ENCODE peak calls at places on chromosomes 4 and X, in six cellular contexts. U, W, D, N, C and I are unnamed samples. For H3K9me3 and H3K4me1, the result is how much of the 10 kb centered on the place peaks cover.

GRCh38 chrX:28099166-28099565 is 117.9 kb upstream of the DCAF8L1 start:
- DNase-seq in U (no peak), W (no peak), D (no peak), N (no peak), C (no peak), I (no peak)

GRCh38 chr4:73839715-73840114 is 3.2 kb downstream of the CXCL6 start:
- DNase-seq in U (no peak), W (no peak), D (no peak), N (no peak), C (no peak), I (no peak)

GRCh38 chrX:12999422-12999821 is 24.5 kb downstream of the TMSB4X start:
- DNase-seq in U (no peak), W (peak), D (no peak), N (no peak), C (no peak), I (no peak)

GRCh38 chr4:73735231-73735630 is 5.1 kb upstream of the CXCL8 start:
- DNase-seq in U (no peak), W (peak), D (peak), N (no peak), C (no peak), I (no peak)

GRCh38 chrX:41689711-41690110 is 938 bp downstream of the GPR34 start:
- DNase-seq in U (no peak), W (no peak), D (no peak), N (no peak), C (no peak), I (no peak)

GRCh38 chr4:19205853-19206252 is 1045.9 kb upstream of the SLIT2 start:
- DNase-seq in U (no peak), W (no peak), D (no peak), N (no peak), C (no peak), I (no peak)

GRCh38 chrX:45843518-45843917 is 642.8 kb upstream of the DIPK2B start:
- DNase-seq in U (no peak), W (no peak), D (no peak), N (no peak), C (no peak), I (no peak)

GRCh38 chr4:148530114-148530513 is 87.9 kb upstream of the NR3C2 start:
- DNase-seq in U (no peak), W (peak), D (no peak), N (no peak), C (no peak), I (no peak)

GRCh38 chr4:174198396-174199179 is 84.9 kb downstream of the FBXO8 start:
- DNase-seq in U (no peak), W (peak), D (peak), N (no peak), C (no peak), I (peak)

GRCh38 chr4:139633661-139634060 is 32.0 kb upstream of the MGST2 start:
- DNase-seq in U (peak), W (peak), D (peak), N (no peak), C (no peak), I (peak)

GRCh38 chr4:140300271-140300970 is 73.0 kb upstream of the SCOC start:
- DNase-seq in U (no peak), W (peak), D (peak), N (no peak), C (no peak), I (no peak)

GRCh38 chr4:185128272-185129119 is 14.6 kb upstream of the SLC25A4 start:
- DNase-seq in U (peak), W (no peak), D (peak), N (peak), C (no peak), I (peak)

GRCh38 chr4:182593864-182594263 is 323.3 kb downstream of the DCTD start:
- DNase-seq in U (no peak), W (peak), D (peak), N (no peak), C (no peak), I (no peak)

GRCh38 chr4:127604949-127605709 is 27.6 kb upstream of the INTU start:
- DNase-seq in U (no peak), W (peak), D (peak), N (no peak), C (no peak), I (no peak)

GRCh38 chrX:30935985-30936384 is 46.9 kb upstream of the TAB3 start:
- DNase-seq in U (no peak), W (peak), D (peak), N (no peak), C (no peak), I (peak)

GRCh38 chrX:34562006-34562405 is 95.1 kb downstream of the TMEM47 start:
- DNase-seq in U (no peak), W (no peak), D (no peak), N (no peak), C (no peak), I (no peak)

GRCh38 chrX:129549124-129549523 is 9.1 kb downstream of the OCRL start:
- DNase-seq in U (no peak), W (no peak), D (no peak), N (no peak), C (no peak), I (no peak)

GRCh38 chrX:103954259-103954658 is 8.2 kb upstream of the TMSB15B start:
- DNase-seq in U (no peak), W (no peak), D (no peak), N (no peak), C (no peak), I (no peak)

GRCh38 chrX:3548743-3549441 is 164.6 kb downstream of the PRKX start:
- DNase-seq in U (peak), W (peak), D (peak), N (no peak), C (no peak), I (no peak)
- H3K4me3 ChIP-seq in U (peak), W (peak), D (peak), N (no peak), C (peak), I (no peak)

DNA sequence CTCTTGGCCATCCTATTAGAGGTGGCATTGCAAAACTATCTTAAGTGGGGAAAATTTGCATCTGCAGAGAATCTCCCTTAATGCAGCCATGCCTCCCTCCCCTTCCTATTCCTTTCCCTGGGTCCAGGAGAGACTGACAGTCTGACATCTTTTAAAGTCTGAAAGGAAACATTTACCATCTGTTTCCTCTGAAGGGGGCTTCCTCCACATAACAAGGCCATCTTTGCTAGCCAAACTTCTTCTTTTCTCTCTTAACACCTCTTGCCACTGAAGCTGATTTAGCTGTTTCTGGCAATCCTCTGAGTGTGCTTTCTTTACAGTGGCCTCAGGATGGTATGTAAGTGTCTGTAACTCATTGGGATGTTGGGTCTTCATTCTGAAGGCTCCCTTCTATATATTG is 34.6 kb upstream of the AADAT start:
- DNase-seq in U (no peak), W (no peak), D (no peak), N (no peak), C (no peak), I (no peak)
- H3K9me3 ChIP-seq in U (under half), W (under half), D (under half), N (under half), C (under half), I (under half)

GRCh38 chrX:38879631-38880220 is 78.5 kb downstream of the MID1IP1 start:
- DNase-seq in U (peak), W (no peak), D (no peak), N (no peak), C (no peak), I (no peak)
- H3K4me1 ChIP-seq in U (under half), W (under half), D (under half), N (under half), C (under half), I (under half)

DNA sequence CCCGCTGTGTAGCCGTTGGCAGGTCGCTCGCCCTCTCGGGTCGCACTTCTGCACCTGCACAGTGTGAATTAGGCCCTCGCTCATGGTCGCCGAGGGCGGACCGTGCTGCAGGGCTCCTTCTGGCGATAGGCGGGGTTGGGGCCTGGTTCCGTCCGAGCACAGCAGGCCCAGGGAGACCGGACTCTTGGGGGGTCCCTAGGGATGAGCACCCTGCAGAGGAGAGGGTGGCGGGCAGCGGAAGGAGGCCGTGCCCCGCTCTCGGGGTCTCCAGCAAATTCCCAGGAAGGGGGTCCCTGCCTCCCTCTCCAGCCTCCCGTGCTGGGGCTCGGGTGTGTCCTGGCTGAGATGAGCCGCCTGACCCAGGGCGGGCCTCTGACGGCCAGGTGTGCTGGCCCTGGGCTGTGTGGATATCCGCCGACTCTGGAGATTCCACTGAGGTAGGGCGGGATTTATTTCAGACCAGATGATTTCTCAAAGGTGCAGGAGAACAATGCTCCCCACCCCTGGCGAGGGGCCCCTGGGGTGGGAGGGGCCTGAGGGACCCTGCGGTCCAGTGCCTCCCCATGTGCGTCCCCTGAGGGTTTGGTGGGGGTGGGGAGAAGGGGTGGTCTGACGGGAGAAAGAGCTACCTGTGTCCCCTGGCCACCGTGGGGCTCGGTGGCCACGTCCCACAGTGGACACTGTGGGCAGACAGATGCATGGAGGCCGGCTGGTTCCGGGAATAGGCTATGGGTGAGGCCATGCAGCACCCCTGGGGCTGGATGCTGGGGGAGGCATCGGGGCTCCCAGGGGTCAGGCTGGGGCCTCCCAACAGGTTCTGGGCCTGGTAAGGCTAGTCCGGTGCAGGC is 867 bp upstream of the FAM53A start:
- DNase-seq in U (no peak), W (no peak), D (no peak), N (no peak), C (peak), I (no peak)
- H3K4me3 ChIP-seq in U (peak), W (peak), D (peak), N (peak), C (peak), I (no peak)

DNA sequence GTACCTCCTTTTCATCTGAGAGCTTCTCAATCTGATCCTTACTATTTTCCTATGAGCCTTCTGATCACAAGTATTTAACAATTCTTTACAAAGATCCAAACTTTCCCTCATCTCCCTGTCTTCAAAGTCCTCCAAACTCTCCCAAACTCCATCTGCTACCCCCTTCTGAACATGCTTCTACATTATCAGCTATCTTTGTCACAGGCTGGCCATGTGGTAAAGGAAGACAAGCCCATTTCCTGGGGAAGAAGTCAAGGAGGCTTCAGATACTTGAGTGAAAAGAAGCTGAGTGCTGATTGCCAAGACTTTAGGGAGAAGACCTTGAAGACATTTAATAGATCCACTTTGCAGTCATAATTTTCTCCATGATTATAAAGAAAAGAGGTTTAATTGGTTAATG is 231.4 kb downstream of the CWH43 start:
- DNase-seq in U (no peak), W (no peak), D (no peak), N (no peak), C (no peak), I (no peak)
- H3K9me3 ChIP-seq in U (under half), W (under half), D (under half), N (under half), C (under half), I (under half)

GRCh38 chr4:83112239-83112638 is 2.3 kb downstream of the PLAC8 start:
- DNase-seq in U (no peak), W (no peak), D (no peak), N (no peak), C (no peak), I (no peak)
- H3K4me1 ChIP-seq in U (under half), W (under half), D (under half), N (under half), C (under half), I (under half)

DNA sequence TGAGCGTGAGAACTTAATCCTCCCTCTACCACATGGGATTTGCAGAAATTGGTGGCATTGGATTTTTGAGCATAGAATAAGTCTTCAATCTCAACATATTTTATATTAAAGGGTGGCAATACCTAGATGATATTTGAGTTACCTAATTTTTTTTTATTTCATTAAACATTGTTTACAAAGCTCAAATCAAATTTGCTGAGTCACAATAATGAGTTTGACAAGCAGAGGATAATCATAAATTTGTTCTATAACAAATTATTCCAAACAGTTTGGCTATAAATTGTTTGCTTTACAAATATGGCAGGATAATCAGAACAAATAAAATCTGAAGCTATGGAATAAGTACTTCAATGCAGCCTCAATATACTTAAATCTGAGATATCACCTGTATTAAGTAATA is 22.7 kb downstream of the EMCN start:
- DNase-seq in U (no peak), W (no peak), D (no peak), N (no peak), C (no peak), I (no peak)
- H3K4me3 ChIP-seq in U (no peak), W (no peak), D (no peak), N (no peak), C (no peak), I (no peak)

DNA sequence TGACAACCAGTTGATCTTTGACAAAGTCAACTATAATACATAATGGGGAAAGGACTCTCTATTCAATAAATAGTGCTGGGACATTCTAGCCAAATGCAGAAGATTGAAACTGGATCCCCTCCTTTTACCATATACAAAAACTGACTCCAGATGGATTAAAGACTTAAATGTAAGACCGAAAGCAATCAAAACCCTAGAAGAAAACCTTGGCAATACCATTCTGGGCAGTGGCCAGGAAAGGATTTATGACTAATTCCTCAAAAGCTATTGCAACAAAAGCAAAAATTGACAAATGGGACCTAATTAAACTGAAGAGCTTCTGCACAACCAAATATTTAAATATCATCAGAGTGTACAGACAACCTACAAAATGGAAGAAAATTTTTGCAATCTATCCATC is 185.1 kb downstream of the NPNT start:
- DNase-seq in U (no peak), W (peak), D (no peak), N (no peak), C (no peak), I (no peak)
- H3K9me3 ChIP-seq in U (under half), W (under half), D (under half), N (under half), C (under half), I (under half)

GRCh38 chr4:102566426-102566825 is 65.3 kb downstream of the NFKB1 start:
- DNase-seq in U (no peak), W (no peak), D (no peak), N (no peak), C (no peak), I (no peak)

GRCh38 chr4:102560115-102560514 is 59.0 kb downstream of the NFKB1 start:
- DNase-seq in U (no peak), W (no peak), D (no peak), N (no peak), C (no peak), I (no peak)

GRCh38 chr4:102564399-102564921 is 63.3 kb downstream of the NFKB1 start:
- DNase-seq in U (no peak), W (peak), D (no peak), N (no peak), C (no peak), I (no peak)

GRCh38 chr4:102560743-102561341 is 59.7 kb downstream of the NFKB1 start:
- DNase-seq in U (no peak), W (no peak), D (no peak), N (no peak), C (no peak), I (no peak)

DNA sequence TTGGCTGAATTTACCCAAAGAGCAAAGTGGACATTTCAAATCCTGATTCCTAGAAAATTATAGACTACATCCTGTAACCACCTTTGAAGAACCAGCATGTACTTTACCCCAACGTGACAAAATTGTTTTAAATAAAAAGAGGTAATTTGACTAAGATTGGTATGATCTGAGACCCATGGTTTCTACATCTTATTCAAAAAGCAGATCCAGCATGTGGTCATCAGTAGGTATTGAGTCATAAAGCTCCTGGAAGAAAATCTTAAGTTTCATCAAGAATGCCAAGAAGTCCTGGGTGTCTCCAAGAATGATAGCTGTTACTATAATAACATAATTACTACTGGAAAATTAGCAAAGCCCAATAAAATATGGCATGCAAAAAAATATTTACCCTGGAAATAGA is 61.8 kb downstream of the NFKB1 start:
- DNase-seq in U (no peak), W (peak), D (peak), N (no peak), C (no peak), I (no peak)
- H3K4me1 ChIP-seq in U (under half), W (under half), D (under half), N (half or more), C (under half), I (under half)